ENCODE peak calls at places on chromosomes 2 and 18, in four cellular contexts. C is GM12878, R is HepG2, X is K562. Z is an unnamed sample.
A peak's percentile ranks its signal among the peaks of the same experiment; 100 is the strongest.

GRCh38 chr18:76686737-76687231 is 135.6 kb upstream of the ZNF236 start:
- DNase-seq in C (peak; percentile 15), R (peak; percentile 48), X (no peak), Z (peak; percentile 42)

GRCh38 chr2:127913808-127914457 is 28.2 kb upstream of the AMMECR1L start:
- DNase-seq in C (no peak), R (no peak), X (no peak), Z (peak; percentile 65)

GRCh38 chr18:10376735-10377134 is 77.7 kb upstream of the APCDD1 start:
- DNase-seq in C (no peak), R (no peak), X (no peak), Z (no peak)

GRCh38 chr2:227853765-227854271 is 17.6 kb upstream of the DAW1 start:
- DNase-seq in C (no peak), R (no peak), X (no peak), Z (no peak)

GRCh38 chr2:155060906-155061305 is 362.4 kb downstream of the KCNJ3 start:
- DNase-seq in C (no peak), R (no peak), X (no peak), Z (no peak)

GRCh38 chr2:238346539-238346938 is 26.2 kb downstream of the TRAF3IP1 start:
- DNase-seq in C (no peak), R (no peak), X (no peak), Z (no peak)

GRCh38 chr2:216216951-216217903 is 108.1 kb downstream of the XRCC5 start:
- DNase-seq in C (no peak), R (peak; percentile 49), X (peak; percentile 65), Z (no peak)

GRCh38 chr18:75068682-75069435 is 140.1 kb downstream of the PTGR3 start:
- DNase-seq in C (no peak), R (no peak), X (no peak), Z (no peak)

GRCh38 chr2:176002684-176003225 is 688 bp upstream of the LNPK start:
- DNase-seq in C (no peak), R (peak; percentile 21), X (peak; percentile 58), Z (peak; percentile 13)

GRCh38 chr2:43425659-43426058 is 170.2 kb downstream of the THADA start:
- DNase-seq in C (peak; percentile 87), R (no peak), X (no peak), Z (no peak)

GRCh38 chr2:152491139-152491472 is 156.1 kb downstream of the FMNL2 start:
- DNase-seq in C (no peak), R (no peak), X (no peak), Z (no peak)

GRCh38 chr18:76445741-76446232 is 49.3 kb downstream of the ZNF516 start:
- DNase-seq in C (no peak), R (no peak), X (no peak), Z (no peak)

GRCh38 chr18:74113711-74114110 is 33.9 kb downstream of the FBXO15 start:
- DNase-seq in C (no peak), R (no peak), X (no peak), Z (no peak)

GRCh38 chr18:36066001-36066400 is 1.4 kb downstream of the RPRD1A start:
- DNase-seq in C (no peak), R (no peak), X (peak; percentile 24), Z (no peak)

GRCh38 chr2:226548706-226549105 is 250.9 kb downstream of the IRS1 start:
- DNase-seq in C (no peak), R (no peak), X (no peak), Z (no peak)

GRCh38 chr2:30282081-30282480 is 50.7 kb downstream of the LBH start:
- DNase-seq in C (no peak), R (no peak), X (no peak), Z (no peak)

GRCh38 chr2:100674671-100675070 is 111.9 kb downstream of the PDCL3 start:
- DNase-seq in C (no peak), R (no peak), X (no peak), Z (no peak)

GRCh38 chr2:80496770-80497169 is 192.2 kb upstream of the LRRTM1 start:
- DNase-seq in C (no peak), R (no peak), X (no peak), Z (no peak)

GRCh38 chr18:35060092-35060491 is 18.9 kb downstream of the MAPRE2 start:
- DNase-seq in C (no peak), R (no peak), X (no peak), Z (no peak)

GRCh38 chr2:99171377-99172140 is 9.3 kb downstream of the MITD1 start:
- DNase-seq in C (no peak), R (no peak), X (no peak), Z (no peak)

GRCh38 chr2:60675309-60675708 is 80.8 kb upstream of the PAPOLG start:
- DNase-seq in C (no peak), R (no peak), X (no peak), Z (no peak)

GRCh38 chr2:190533968-190534309 is 583 bp downstream of the NEMP2 start:
- DNase-seq in C (no peak), R (peak; percentile 79), X (no peak), Z (no peak)

GRCh38 chr2:85772841-85773491 is 19.2 kb downstream of the ATOH8 start:
- DNase-seq in C (no peak), R (no peak), X (no peak), Z (no peak)

GRCh38 chr18:8794133-8794986 is 89.0 kb downstream of the MTCL1 start:
- DNase-seq in C (no peak), R (peak; percentile 66), X (no peak), Z (no peak)

GRCh38 chr2:173761603-173762119 is 203.5 kb downstream of the SP3 start:
- DNase-seq in C (no peak), R (no peak), X (no peak), Z (no peak)

GRCh38 chr18:36308711-36309435 is 11.4 kb downstream of the FHOD3 start:
- DNase-seq in C (no peak), R (no peak), X (no peak), Z (no peak)

GRCh38 chr2:137228566-137228965 is 463.2 kb downstream of the THSD7B start:
- DNase-seq in C (no peak), R (no peak), X (no peak), Z (peak; percentile 0)

GRCh38 chr2:228657807-228658402 is 476.4 kb upstream of the SPHKAP start:
- DNase-seq in C (peak; percentile 3), R (peak; percentile 19), X (no peak), Z (peak; percentile 8)

GRCh38 chr2:68365087-68365486 is at the start of gene PLEK:
- DNase-seq in C (no peak), R (no peak), X (no peak), Z (no peak)
- TF ChIP-seq MYC in C (peak; percentile 58), R (no peak), X (no peak), Z (no peak)

DNA sequence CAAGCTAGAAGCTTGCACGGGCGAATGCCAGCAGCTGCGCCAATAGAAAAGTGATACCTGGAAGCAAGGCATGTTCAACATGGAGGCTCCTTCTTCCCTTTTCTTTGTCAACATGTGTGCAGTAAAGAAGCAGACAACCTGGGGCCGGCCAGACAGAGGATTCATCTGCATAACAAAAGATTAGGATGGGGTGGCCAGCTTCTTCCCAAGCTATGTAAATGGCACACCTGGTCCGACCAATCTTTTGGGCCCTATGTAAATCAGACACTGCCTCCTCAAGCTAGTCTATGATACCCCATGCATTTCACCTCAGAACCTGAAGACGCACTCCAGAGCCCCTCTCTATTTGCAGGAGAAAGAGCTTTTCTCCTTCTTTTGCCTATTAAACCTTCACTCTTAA is 66.4 kb upstream of the TGFA start:
- DNase-seq in C (no peak), R (no peak), X (no peak), Z (no peak)
- TF ChIP-seq JUNB in C (no peak), R (no peak), X (no peak), Z (no peak)

GRCh38 chr2:144198116-144198515 is 321.8 kb downstream of the ZEB2 start:
- DNase-seq in C (no peak), R (peak; percentile 61), X (no peak), Z (no peak)
- TF ChIP-seq MAX in C (no peak), R (no peak), X (no peak), Z (no peak)

GRCh38 chr2:96231316-96231715 is 22.7 kb upstream of the STARD7 start:
- DNase-seq in C (no peak), R (no peak), X (no peak), Z (no peak)
- TF ChIP-seq MYC in C (no peak), R (no peak), X (no peak), Z (no peak)

GRCh38 chr2:20538308-20539132 is 91.6 kb downstream of the RHOB start:
- DNase-seq in C (no peak), R (peak; percentile 89), X (no peak), Z (no peak)
- TF ChIP-seq JUNB in C (no peak), R (no peak), X (no peak), Z (no peak)